ENCODE peak calls at places on chromosomes 6 and 20, in five cellular contexts. X is neural crest cell, K is H54, W is SW 1271, H is EH. F is an unnamed sample.

GRCh38 chr6:61585504-61585903 is 700.5 kb downstream of the KHDRBS2 start:
- DNase-seq in X (no peak), H (no peak), K (no peak), W (no peak), F (no peak)

GRCh38 chr20:36368400-36368799 is 62.3 kb downstream of the DLGAP4 start:
- DNase-seq in W (no peak), K (no peak), H (no peak), X (no peak), F (no peak)

GRCh38 chr20:5081196-5081595 is 38.6 kb downstream of the PCNA start:
- DNase-seq in K (no peak), H (no peak), W (no peak), X (no peak), F (no peak)

GRCh38 chr6:117354671-117355070 is 71.1 kb downstream of the ROS1 start:
- DNase-seq in K (no peak), H (no peak), W (no peak), X (no peak), F (no peak)

GRCh38 chr6:169803816-169804340 is 52.5 kb downstream of the ERMARD start:
- DNase-seq in K (no peak), X (no peak), W (no peak), H (no peak), F (no peak)

GRCh38 chr6:11722805-11723631 is 55.6 kb downstream of the ADTRP start:
- DNase-seq in X (no peak), K (no peak), W (no peak), H (no peak), F (no peak)

GRCh38 chr6:75201901-75202672 is 3.8 kb downstream of the COL12A1 start:
- DNase-seq in H (no peak), K (no peak), W (no peak), X (peak), F (no peak)

GRCh38 chr20:32564921-32565734 is 20.0 kb downstream of the NOL4L start:
- DNase-seq in W (no peak), H (no peak), K (no peak), X (no peak), F (no peak)

GRCh38 chr6:39906318-39906761 is 27.9 kb downstream of the MOCS1 start:
- DNase-seq in X (no peak), H (no peak), K (no peak), W (no peak), F (no peak)

GRCh38 chr6:30556714-30556963 is 350 bp upstream of the GNL1 start:
- DNase-seq in W (no peak), K (no peak), X (no peak), H (no peak), F (peak)

GRCh38 chr6:142374090-142374783 is 72.4 kb downstream of the ADGRG6 start:
- DNase-seq in H (peak), X (no peak), W (peak), K (no peak), F (no peak)

GRCh38 chr20:208937-209566 is 18.0 kb upstream of the DEFB129 start:
- DNase-seq in X (no peak), W (peak), H (peak), K (peak), F (no peak)

GRCh38 chr6:65979120-65979519 is 272.1 kb upstream of the EYS start:
- DNase-seq in W (no peak), H (no peak), X (no peak), K (no peak), F (no peak)

GRCh38 chr20:14410869-14411555 is 73.6 kb upstream of the FLRT3 start:
- DNase-seq in W (no peak), K (no peak), H (peak), X (no peak), F (no peak)

GRCh38 chr20:58019027-58019849 is 209.2 kb downstream of the ANKRD60 start:
- DNase-seq in H (peak), X (no peak), W (peak), K (peak), F (no peak)

GRCh38 chr20:51660741-51661608 is 107.2 kb downstream of the ATP9A start:
- DNase-seq in K (peak), H (peak), W (no peak), X (no peak), F (no peak)

GRCh38 chr6:73516712-73517489 is 3.9 kb downstream of the EEF1A1 start:
- DNase-seq in K (no peak), H (peak), W (peak), X (no peak), F (no peak)

GRCh38 chr20:62902926-62903615 is 23.2 kb downstream of the DIDO1 start:
- DNase-seq in H (peak), K (peak), W (no peak), X (no peak), F (no peak)

GRCh38 chr20:25421107-25421506 is 13.6 kb downstream of the GINS1 start:
- DNase-seq in X (no peak), W (no peak), K (no peak), H (peak), F (no peak)

GRCh38 chr6:21908117-21908848 is 314.7 kb downstream of the SOX4 start:
- DNase-seq in X (no peak), W (no peak), H (no peak), K (no peak), F (no peak)

GRCh38 chr6:90868656-90869055 is 281.8 kb upstream of the MAP3K7 start:
- DNase-seq in W (no peak), H (no peak), K (no peak), X (no peak), F (no peak)

GRCh38 chr20:45306431-45306982 is at the start of gene RBPJL:
- DNase-seq in H (no peak), K (no peak), X (peak), W (no peak), F (peak)

GRCh38 chr6:4649728-4650127 is 126.5 kb upstream of the CDYL start:
- DNase-seq in K (no peak), H (no peak), W (no peak), X (no peak), F (no peak)

F was measured in activated CD4-positive, CD25-positive, alpha-beta regulatory T cell.